ENCODE peak calls at places on chromosomes 7 and 10, in six cellular contexts. F, A, I, R, C and Y are unnamed samples.

GRCh38 chr10:30974355-30974754 is 57.3 kb downstream of the ZNF438 start:
- DNase-seq in A (no peak), C (no peak), I (no peak), R (no peak), F (no peak), Y (no peak)

GRCh38 chr7:118006979-118007378 is 133.7 kb upstream of the CTTNBP2 start:
- DNase-seq in R (no peak), I (no peak), F (no peak), C (no peak), A (no peak), Y (no peak)

GRCh38 chr10:613217-613616 is 76.3 kb downstream of the DIP2C start:
- DNase-seq in R (no peak), A (peak; percentile 82), I (peak; percentile 83), F (peak; percentile 73), C (no peak), Y (no peak)

GRCh38 chr7:159026271-159027047 is 118.2 kb downstream of the VIPR2 start:
- DNase-seq in C (no peak), R (no peak), I (no peak), F (no peak), A (no peak), Y (no peak)

GRCh38 chr10:96188911-96189310 is 58.8 kb downstream of the ZNF518A start:
- DNase-seq in F (no peak), C (no peak), R (no peak), A (no peak), I (no peak), Y (no peak)

GRCh38 chr7:2048006-2048405 is 184.7 kb downstream of the MAD1L1 start:
- DNase-seq in F (peak; percentile 8), I (peak; percentile 3), A (no peak), C (no peak), R (no peak), Y (no peak)

GRCh38 chr10:5470062-5470751 is 29.2 kb downstream of the CALML5 start:
- DNase-seq in I (no peak), A (no peak), R (no peak), C (no peak), F (no peak), Y (no peak)

GRCh38 chr7:26782501-26782900 is 81.9 kb downstream of the SKAP2 start:
- DNase-seq in I (no peak), F (no peak), A (peak; percentile 12), R (peak; percentile 5), C (no peak), Y (no peak)

GRCh38 chr10:11011966-11012365 is 5.7 kb upstream of the CELF2 start:
- DNase-seq in I (no peak), F (no peak), C (no peak), R (no peak), A (no peak), Y (no peak)

GRCh38 chr10:11164806-11165590 is 147.3 kb downstream of the CELF2 start:
- DNase-seq in C (peak; percentile 82), F (peak; percentile 73), A (no peak), R (peak; percentile 31), I (no peak), Y (no peak)

DNA sequence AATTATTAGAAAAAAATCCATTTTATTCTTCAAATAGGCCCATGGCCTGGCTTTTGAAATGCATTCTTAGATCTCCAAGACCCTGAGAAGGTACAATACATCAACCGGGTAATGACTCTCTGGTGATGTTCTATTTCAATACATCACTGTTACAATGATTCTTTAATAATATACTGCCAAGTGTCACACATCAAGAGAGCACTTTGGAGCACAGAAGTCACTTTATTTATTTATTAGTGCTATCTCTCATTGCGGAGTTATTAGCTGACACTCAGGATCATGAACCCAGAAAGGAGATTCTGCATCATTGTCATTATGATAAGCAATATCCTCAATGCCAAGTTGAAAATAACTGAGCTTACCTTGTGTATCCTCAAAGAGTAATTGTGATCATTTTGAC is 748.5 kb upstream of the MBL2 start:
- DNase-seq in C (no peak), A (no peak), R (no peak), F (no peak), I (no peak), Y (no peak)
- H3K27ac ChIP-seq in C (no peak overlapping the region), A (no peak overlapping the region), R (no peak overlapping the region), F (no peak overlapping the region), I (no peak overlapping the region), Y (no peak overlapping the region)

DNA sequence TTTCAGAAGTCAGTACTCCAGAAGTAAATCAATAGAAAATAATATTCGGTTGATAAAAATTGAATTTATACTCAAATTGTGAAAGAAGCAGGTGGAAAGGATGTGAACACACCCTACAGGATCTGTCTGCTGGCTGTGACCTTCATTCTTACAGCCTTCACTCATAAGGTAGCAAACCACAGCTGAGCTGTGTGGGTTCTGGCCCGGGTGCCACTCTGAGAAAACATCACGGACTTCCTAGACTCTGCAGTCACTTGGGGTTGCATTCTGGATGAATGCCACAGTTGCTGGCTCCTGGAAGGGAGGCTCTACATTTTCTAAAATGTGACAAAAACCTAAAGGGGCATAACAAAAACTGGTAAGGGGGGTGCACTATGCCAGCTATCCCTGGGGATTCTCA is 36.0 kb upstream of the ABLIM1 start:
- DNase-seq in I (no peak), F (no peak), R (no peak), C (no peak), A (peak; percentile 26), Y (no peak)
- H3K27ac ChIP-seq in I (no peak overlapping the region), F (no peak overlapping the region), R (no peak overlapping the region), C (no peak overlapping the region), A (no peak overlapping the region), Y (no peak overlapping the region)

GRCh38 chr10:67861750-67862460 is 22.6 kb upstream of the SIRT1 start:
- DNase-seq in I (no peak), F (no peak), R (no peak), C (no peak), A (no peak), Y (no peak)
- H3K27ac ChIP-seq in I (no peak overlapping the region), F (no peak overlapping the region), R (no peak overlapping the region), C (no peak overlapping the region), A (no peak overlapping the region), Y (no peak overlapping the region)

GRCh38 chr7:100604976-100605911 is 3.1 kb downstream of the PCOLCE start:
- DNase-seq in I (peak; percentile 74), F (peak; percentile 75), A (peak; percentile 35), C (peak; percentile 51), R (no peak), Y (peak; percentile 51)

GRCh38 chr7:100603697-100604077 is 1.5 kb downstream of the PCOLCE start:
- DNase-seq in F (no peak), A (no peak), C (peak; percentile 42), R (peak; percentile 52), I (no peak), Y (peak; percentile 53)

GRCh38 chr7:100602889-100603696 is 930 bp downstream of the PCOLCE start:
- DNase-seq in R (peak; percentile 80), F (no peak), C (peak; percentile 76), A (no peak), I (peak; percentile 56), Y (peak; percentile 62)

GRCh38 chr7:100606313-100606712 is 4.2 kb downstream of the PCOLCE start:
- DNase-seq in A (no peak), C (no peak), F (no peak), I (no peak), R (no peak), Y (no peak)

DNA sequence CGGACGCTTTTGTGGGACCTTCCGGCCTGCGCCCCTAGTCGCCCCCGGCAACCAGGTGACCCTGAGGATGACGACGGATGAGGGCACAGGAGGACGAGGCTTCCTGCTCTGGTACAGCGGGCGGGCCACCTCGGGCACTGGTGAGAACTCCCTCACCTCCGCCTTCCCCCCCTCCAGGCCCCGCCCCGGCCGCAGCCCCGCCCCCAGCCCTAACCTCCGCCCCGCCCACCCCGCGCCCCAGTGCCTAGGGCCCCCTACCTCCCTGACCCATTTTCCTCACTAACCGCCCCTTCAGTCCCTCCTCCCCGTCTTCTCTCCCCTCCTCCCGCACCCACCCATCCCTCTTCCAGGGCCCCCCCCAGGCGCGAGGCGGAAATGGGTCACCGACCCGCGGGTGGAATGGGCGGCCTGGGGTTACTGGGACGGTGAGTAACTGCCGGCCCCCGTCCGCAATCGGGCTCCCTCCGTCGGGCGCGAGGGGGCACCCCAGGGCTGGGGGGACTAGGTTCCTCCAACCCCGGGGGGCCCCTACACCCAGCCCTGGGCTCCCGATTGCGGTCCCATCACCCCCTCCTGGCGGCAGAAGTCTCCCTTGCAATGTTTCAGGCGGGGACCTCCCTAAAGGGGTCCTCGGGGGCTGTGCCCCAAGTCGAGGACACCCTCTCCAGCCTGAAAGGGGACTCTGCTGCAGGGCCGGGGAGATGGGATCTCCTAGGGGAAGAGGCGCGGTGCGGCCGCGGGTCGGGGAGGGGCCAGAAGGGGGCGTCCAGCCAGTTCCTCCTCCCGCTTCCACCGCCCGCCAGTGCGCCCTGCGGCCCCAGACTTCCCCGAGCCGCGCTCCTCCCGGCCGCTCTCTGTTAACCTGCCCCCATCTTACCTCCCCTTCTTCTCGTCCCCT is 2.2 kb downstream of the PCOLCE start:
- DNase-seq in F (peak; percentile 85), R (peak; percentile 64), A (peak; percentile 59), I (peak; percentile 81), C (peak; percentile 80), Y (peak; percentile 90)
- H3K27ac ChIP-seq in F (peak overlapping the region; percentile 51), R (peak overlapping the region; percentile 62), A (no peak overlapping the region), I (peak overlapping the region; percentile 52), C (peak overlapping the region; percentile 60), Y (peak overlapping the region; percentile 44)